ENCODE peak calls at places on chromosomes 5 and 9, in four cellular contexts. N, E, W and U are unnamed samples.

GRCh38 chr9:71895122-71895521 is 15.9 kb downstream of the ABHD17B start:
- DNase-seq in W (no peak), N (no peak), E (no peak), U (no peak)

GRCh38 chr5:136192015-136192525 is 892 bp downstream of the SMIM32 start:
- DNase-seq in W (no peak), E (no peak), N (no peak), U (no peak)

GRCh38 chr5:106877881-106878280 is 792.9 kb downstream of the EFNA5 start:
- DNase-seq in E (no peak), N (no peak), W (no peak), U (no peak)

GRCh38 chr5:171595801-171596231 is 176.4 kb downstream of the FGF18 start:
- DNase-seq in E (no peak), W (no peak), N (no peak), U (no peak)

GRCh38 chr5:55533806-55534435 is 843 bp downstream of the PLPP1 start:
- DNase-seq in N (no peak), W (no peak), E (no peak), U (no peak)

GRCh38 chr5:92468307-92468706 is 1085.2 kb upstream of the ARRDC3 start:
- DNase-seq in E (no peak), N (no peak), W (no peak), U (no peak)

GRCh38 chr5:132099073-132099748 is 25.6 kb downstream of the CSF2 start:
- DNase-seq in E (no peak), N (no peak), W (no peak), U (no peak)

GRCh38 chr5:180468732-180469585 is 25.2 kb upstream of the CNOT6 start:
- DNase-seq in N (no peak), E (no peak), W (no peak), U (no peak)

GRCh38 chr5:42108468-42108867 is 183.4 kb downstream of the FBXO4 start:
- DNase-seq in E (no peak), N (no peak), W (no peak), U (no peak)

GRCh38 chr9:87567988-87568800 is 70.5 kb downstream of the DAPK1 start:
- DNase-seq in E (no peak), N (no peak), W (no peak), U (no peak)

GRCh38 chr9:132755096-132755495 is 84.8 kb downstream of the GTF3C4 start:
- DNase-seq in W (no peak), N (no peak), E (no peak), U (no peak)

GRCh38 chr9:19378154-19378553 is 1.9 kb downstream of the RPS6 start:
- DNase-seq in W (no peak), E (no peak), N (no peak), U (no peak)

GRCh38 chr5:395921-396714 is 46.9 kb upstream of the EXOC3 start:
- DNase-seq in W (no peak), N (no peak), E (no peak), U (no peak)

GRCh38 chr5:89396262-89396975 is 513.4 kb upstream of the MEF2C start:
- DNase-seq in E (no peak), N (no peak), W (no peak), U (no peak)

GRCh38 chr5:53642006-53642405 is 81.6 kb downstream of the NDUFS4 start:
- DNase-seq in W (no peak), N (no peak), E (no peak), U (no peak)

GRCh38 chr9:35737143-35737542 is 4.7 kb downstream of the CREB3 start:
- DNase-seq in N (no peak), W (no peak), E (no peak), U (no peak)

GRCh38 chr5:163506726-163507125 is 1.3 kb downstream of the MAT2B start:
- DNase-seq in N (no peak), W (no peak), E (no peak), U (no peak)
- H3K27ac ChIP-seq in N (no peak), W (peak), E (peak), U (peak)

GRCh38 chr9:137226338-137227056 is 805 bp upstream of the RNF224 start:
- DNase-seq in W (no peak), N (no peak), E (no peak), U (no peak)
- H3K27ac ChIP-seq in W (no peak), N (no peak), E (no peak), U (peak)

GRCh38 chr9:136052991-136053756 is 41.9 kb downstream of the NACC2 start:
- DNase-seq in E (no peak), N (peak), W (no peak), U (no peak)

GRCh38 chr9:136054798-136055714 is 40.0 kb downstream of the NACC2 start:
- DNase-seq in W (no peak), N (no peak), E (no peak), U (no peak)

GRCh38 chr9:136054146-136054545 is 40.9 kb downstream of the NACC2 start:
- DNase-seq in E (no peak), W (no peak), N (no peak), U (no peak)

GRCh38 chr9:136052433-136052880 is 42.6 kb downstream of the NACC2 start:
- DNase-seq in W (no peak), N (peak), E (no peak), U (no peak)

DNA sequence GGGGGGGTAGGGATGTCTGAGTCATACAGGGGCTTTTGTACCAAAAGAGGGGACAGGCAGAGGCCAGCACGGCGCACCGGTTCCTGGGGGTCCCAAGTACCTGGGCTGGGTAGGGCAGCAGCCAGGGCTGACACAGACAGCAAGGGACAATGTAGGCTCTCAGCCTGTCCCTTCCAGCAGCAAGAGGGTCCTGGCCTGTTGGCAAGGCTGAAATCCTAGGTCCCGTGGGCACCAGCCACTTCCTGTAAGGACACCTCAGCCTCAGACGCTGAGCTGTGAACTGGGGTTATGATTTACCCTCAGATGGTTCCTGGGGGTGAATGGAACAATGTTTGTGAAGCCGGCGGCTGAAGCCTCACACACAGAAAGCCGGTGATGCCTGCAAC is 41.3 kb downstream of the NACC2 start:
- DNase-seq in E (no peak), N (no peak), W (no peak), U (no peak)
- H3K27ac ChIP-seq in E (peak), N (no peak), W (no peak), U (no peak)

GRCh38 chr9:92350740-92351133 is 25.0 kb downstream of the CENPP start:
- DNase-seq in W (no peak), N (no peak), E (no peak), U (no peak)
- H3K27ac ChIP-seq in W (peak), N (peak), E (peak), U (peak)

GRCh38 chr5:67289763-67290521 is 93.3 kb upstream of the CD180 start:
- DNase-seq in W (no peak), E (peak), N (peak), U (no peak)
- H3K27ac ChIP-seq in W (peak), E (peak), N (peak), U (peak)

DNA sequence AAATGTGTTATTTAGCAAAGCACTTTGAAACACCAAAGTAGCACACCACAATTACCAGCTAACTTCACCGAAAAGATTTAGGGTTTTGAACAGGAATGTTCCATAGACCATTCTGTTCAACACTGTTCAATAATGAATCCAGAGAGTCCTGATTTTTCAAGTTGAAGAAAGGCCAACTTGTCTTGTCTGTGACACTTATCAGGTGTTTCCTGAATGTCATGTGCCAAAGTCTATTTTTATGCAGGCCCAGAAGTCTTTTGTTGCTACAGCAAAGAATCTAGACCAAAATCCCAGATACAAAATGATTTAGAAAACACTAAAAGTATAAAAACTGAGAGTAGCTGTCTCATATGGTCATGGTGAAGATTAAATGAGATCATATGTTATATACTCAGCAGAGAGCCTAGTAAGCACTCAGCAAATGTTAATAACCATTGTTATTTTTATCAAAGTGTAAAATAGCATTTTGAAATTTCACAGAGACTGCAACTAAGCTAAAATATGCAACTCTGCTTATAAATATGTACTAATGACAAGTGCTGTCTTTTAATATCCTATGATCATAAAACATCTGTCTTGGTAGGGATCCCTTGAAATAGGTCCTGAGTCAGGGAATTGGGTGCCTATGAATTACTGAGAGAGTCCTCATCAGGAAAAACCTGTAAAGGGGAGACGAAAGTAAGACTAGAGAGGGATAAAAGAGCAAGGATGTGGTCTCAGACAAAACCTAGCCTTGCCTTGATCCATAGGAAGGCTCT is 122.4 kb upstream of the SLC12A2 start:
- DNase-seq in E (no peak), W (no peak), N (no peak), U (no peak)
- H3K27ac ChIP-seq in E (no peak), W (no peak), N (peak), U (no peak)

DNA sequence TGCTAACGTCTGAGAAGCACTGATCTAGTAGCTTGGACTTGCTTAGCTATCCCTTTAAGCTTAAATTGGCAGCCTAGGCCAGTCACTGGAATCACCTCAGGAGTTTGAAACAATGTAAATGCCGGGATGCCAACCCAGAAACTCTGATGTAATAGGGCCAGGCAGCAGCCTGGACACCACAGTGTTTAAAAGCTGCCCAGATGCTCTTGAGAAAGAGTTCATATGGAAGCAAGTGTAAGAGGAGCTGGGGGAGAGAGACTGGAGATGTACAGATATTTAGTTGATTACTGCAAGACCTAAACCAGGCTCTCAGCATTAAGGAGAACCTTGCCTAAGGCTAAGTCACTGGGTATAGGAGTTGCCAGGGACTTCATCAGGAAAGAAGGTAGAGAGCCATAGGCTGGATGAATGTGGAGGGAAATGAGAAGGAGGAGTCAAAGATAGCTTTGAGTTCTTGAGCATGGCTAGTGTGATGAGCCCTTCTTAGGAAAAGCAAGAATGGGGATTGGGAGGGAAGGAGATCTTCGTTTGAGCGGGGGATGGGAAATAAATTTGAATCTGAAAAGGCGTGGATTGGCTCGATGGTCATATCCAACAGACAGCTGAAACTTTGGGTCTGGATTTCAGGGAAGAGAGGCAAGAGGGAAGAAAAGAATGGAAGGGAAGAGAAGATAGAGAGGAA is 392.9 kb upstream of the WWC1 start:
- DNase-seq in E (no peak), W (no peak), N (no peak), U (no peak)
- H3K27ac ChIP-seq in E (no peak), W (no peak), N (no peak), U (no peak)

DNA sequence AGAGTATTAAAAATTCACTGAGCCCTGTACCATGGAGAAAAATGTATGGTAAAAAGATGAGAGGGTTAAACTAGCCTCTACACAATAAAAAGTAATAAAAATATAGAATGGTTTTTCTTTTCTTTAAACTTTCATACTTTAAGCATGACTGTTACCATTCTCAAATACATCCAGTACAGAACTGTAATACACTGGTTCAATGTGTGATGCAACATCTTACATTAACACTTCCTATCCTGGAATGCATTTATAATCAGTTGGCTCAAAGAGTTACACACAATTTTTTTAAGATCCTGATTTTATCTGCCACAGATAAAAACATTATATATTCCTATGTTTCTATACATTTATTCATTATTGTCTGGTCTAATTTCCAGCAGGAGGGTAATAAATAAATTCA is 4.7 kb downstream of the GNAQ start:
- DNase-seq in W (no peak), E (no peak), N (no peak), U (no peak)
- H3K27ac ChIP-seq in W (no peak), E (peak), N (no peak), U (peak)